ENCODE peak calls at places on chromosome 20, in six cellular contexts. One of them, this sample, is unnamed. For H3K4me1, the result is how much of the 10 kb centered on the place peaks cover.

GRCh38 chr20:14449323-14449722 is 111.9 kb upstream of the FLRT3 start:
- DNase-seq in mucosa of descending colon: no peak
- DNase-seq in uterus: no peak
- DNase-seq in HepG2: no peak
- DNase-seq in CD8-positive, alpha-beta T cell: no peak
- DNase-seq in heart right ventricle: no peak
- DNase-seq in this sample: no peak

GRCh38 chr20:2942439-2942838 is 69.2 kb downstream of the PTPRA start:
- DNase-seq in mucosa of descending colon: no peak
- DNase-seq in uterus: no peak
- DNase-seq in HepG2: no peak
- DNase-seq in CD8-positive, alpha-beta T cell: no peak
- DNase-seq in heart right ventricle: no peak
- DNase-seq in this sample: no peak

GRCh38 chr20:59403261-59403961 is 103.0 kb downstream of the EDN3 start:
- DNase-seq in mucosa of descending colon: peak
- DNase-seq in uterus: no peak
- DNase-seq in HepG2: no peak
- DNase-seq in CD8-positive, alpha-beta T cell: peak
- DNase-seq in heart right ventricle: peak
- DNase-seq in this sample: peak

GRCh38 chr20:51487525-51488279 is 54.8 kb downstream of the NFATC2 start:
- DNase-seq in mucosa of descending colon: no peak
- DNase-seq in uterus: peak
- DNase-seq in HepG2: peak
- DNase-seq in CD8-positive, alpha-beta T cell: no peak
- DNase-seq in heart right ventricle: no peak
- DNase-seq in this sample: no peak

GRCh38 chr20:22949710-22950109 is 85.4 kb upstream of the SSTR4 start:
- DNase-seq in mucosa of descending colon: no peak
- DNase-seq in uterus: no peak
- DNase-seq in HepG2: no peak
- DNase-seq in CD8-positive, alpha-beta T cell: no peak
- DNase-seq in heart right ventricle: no peak
- DNase-seq in this sample: no peak

GRCh38 chr20:59032713-59033059 is 551 bp upstream of the ATP5F1E start:
- DNase-seq in mucosa of descending colon: no peak
- DNase-seq in uterus: no peak
- DNase-seq in HepG2: peak
- DNase-seq in CD8-positive, alpha-beta T cell: no peak
- DNase-seq in heart right ventricle: no peak
- DNase-seq in this sample: no peak

GRCh38 chr20:51531141-51531710 is 11.3 kb downstream of the NFATC2 start:
- DNase-seq in mucosa of descending colon: no peak
- DNase-seq in uterus: no peak
- DNase-seq in HepG2: no peak
- DNase-seq in CD8-positive, alpha-beta T cell: peak
- DNase-seq in heart right ventricle: no peak
- DNase-seq in this sample: no peak

GRCh38 chr20:62437985-62438384 is 10.6 kb upstream of the RBBP8NL start:
- DNase-seq in mucosa of descending colon: no peak
- DNase-seq in uterus: no peak
- DNase-seq in HepG2: no peak
- DNase-seq in CD8-positive, alpha-beta T cell: no peak
- DNase-seq in heart right ventricle: no peak
- DNase-seq in this sample: no peak

GRCh38 chr20:14434379-14435136 is 97.1 kb upstream of the FLRT3 start:
- DNase-seq in mucosa of descending colon: no peak
- DNase-seq in uterus: no peak
- DNase-seq in HepG2: no peak
- DNase-seq in CD8-positive, alpha-beta T cell: no peak
- DNase-seq in heart right ventricle: no peak
- DNase-seq in this sample: no peak

GRCh38 chr20:18654448-18654773 is 66.6 kb downstream of the DTD1 start:
- DNase-seq in mucosa of descending colon: no peak
- DNase-seq in uterus: no peak
- DNase-seq in HepG2: peak
- DNase-seq in CD8-positive, alpha-beta T cell: no peak
- DNase-seq in heart right ventricle: no peak
- DNase-seq in this sample: no peak

GRCh38 chr20:63056236-63057132 is 49.7 kb upstream of the BHLHE23 start:
- DNase-seq in mucosa of descending colon: no peak
- DNase-seq in uterus: no peak
- DNase-seq in HepG2: no peak
- DNase-seq in CD8-positive, alpha-beta T cell: peak
- DNase-seq in heart right ventricle: peak
- DNase-seq in this sample: no peak

GRCh38 chr20:50834599-50835005 is 39.7 kb downstream of the BCAS4 start:
- DNase-seq in mucosa of descending colon: no peak
- DNase-seq in uterus: no peak
- DNase-seq in HepG2: peak
- DNase-seq in CD8-positive, alpha-beta T cell: no peak
- DNase-seq in heart right ventricle: no peak
- DNase-seq in this sample: no peak

GRCh38 chr20:10984899-10985298 is 311.1 kb upstream of the JAG1 start:
- DNase-seq in mucosa of descending colon: no peak
- DNase-seq in uterus: no peak
- DNase-seq in HepG2: no peak
- DNase-seq in CD8-positive, alpha-beta T cell: no peak
- DNase-seq in heart right ventricle: no peak
- DNase-seq in this sample: no peak

GRCh38 chr20:31862506-31862905 is 7.8 kb downstream of the DUSP15 start:
- DNase-seq in mucosa of descending colon: no peak
- DNase-seq in uterus: no peak
- DNase-seq in HepG2: no peak
- DNase-seq in CD8-positive, alpha-beta T cell: no peak
- DNase-seq in heart right ventricle: no peak
- DNase-seq in this sample: no peak

GRCh38 chr20:64090165-64090564 is 6.0 kb upstream of the LKAAEAR1 start:
- DNase-seq in mucosa of descending colon: no peak
- DNase-seq in uterus: no peak
- DNase-seq in HepG2: no peak
- DNase-seq in CD8-positive, alpha-beta T cell: no peak
- DNase-seq in heart right ventricle: no peak
- DNase-seq in this sample: no peak

GRCh38 chr20:50694379-50695143 is 3.2 kb upstream of the RIPOR3 start:
- DNase-seq in mucosa of descending colon: no peak
- DNase-seq in uterus: no peak
- DNase-seq in HepG2: peak
- DNase-seq in CD8-positive, alpha-beta T cell: no peak
- DNase-seq in heart right ventricle: no peak
- DNase-seq in this sample: no peak

GRCh38 chr20:18981956-18982539 is 168.5 kb downstream of the SCP2D1 start:
- DNase-seq in mucosa of descending colon: no peak
- DNase-seq in uterus: no peak
- DNase-seq in HepG2: no peak
- DNase-seq in CD8-positive, alpha-beta T cell: no peak
- DNase-seq in heart right ventricle: no peak
- DNase-seq in this sample: no peak

GRCh38 chr20:11912013-11912663 is 5.6 kb upstream of the BTBD3 start:
- DNase-seq in mucosa of descending colon: peak
- DNase-seq in uterus: no peak
- DNase-seq in HepG2: peak
- DNase-seq in CD8-positive, alpha-beta T cell: no peak
- DNase-seq in heart right ventricle: no peak
- DNase-seq in this sample: no peak

GRCh38 chr20:43925786-43926185 is 11.1 kb downstream of the TOX2 start:
- DNase-seq in mucosa of descending colon: peak
- DNase-seq in uterus: no peak
- DNase-seq in HepG2: no peak
- DNase-seq in CD8-positive, alpha-beta T cell: peak
- DNase-seq in heart right ventricle: peak
- DNase-seq in this sample: peak

GRCh38 chr20:18694071-18694470 is 106.2 kb downstream of the DTD1 start:
- DNase-seq in mucosa of descending colon: no peak
- DNase-seq in uterus: no peak
- DNase-seq in HepG2: no peak
- DNase-seq in CD8-positive, alpha-beta T cell: no peak
- DNase-seq in heart right ventricle: no peak
- DNase-seq in this sample: no peak

GRCh38 chr20:3814928-3815495 is 5.3 kb upstream of the AP5S1 start:
- DNase-seq in mucosa of descending colon: no peak
- DNase-seq in uterus: no peak
- DNase-seq in HepG2: no peak
- DNase-seq in CD8-positive, alpha-beta T cell: no peak
- DNase-seq in heart right ventricle: no peak
- DNase-seq in this sample: no peak

GRCh38 chr20:7151666-7152065 is 384.2 kb downstream of the BMP2 start:
- DNase-seq in mucosa of descending colon: no peak
- DNase-seq in uterus: no peak
- DNase-seq in HepG2: no peak
- DNase-seq in CD8-positive, alpha-beta T cell: no peak
- DNase-seq in heart right ventricle: no peak
- DNase-seq in this sample: no peak

GRCh38 chr20:38094373-38094775 is 60.8 kb downstream of the RPRD1B start:
- DNase-seq in mucosa of descending colon: peak
- DNase-seq in uterus: peak
- DNase-seq in HepG2: peak
- DNase-seq in CD8-positive, alpha-beta T cell: no peak
- DNase-seq in heart right ventricle: no peak
- DNase-seq in this sample: no peak

GRCh38 chr20:38092260-38092857 is 58.8 kb downstream of the RPRD1B start:
- DNase-seq in mucosa of descending colon: no peak
- DNase-seq in uterus: no peak
- DNase-seq in HepG2: no peak
- DNase-seq in CD8-positive, alpha-beta T cell: no peak
- DNase-seq in heart right ventricle: no peak
- DNase-seq in this sample: no peak

GRCh38 chr20:38091447-38092216 is 58.1 kb downstream of the RPRD1B start:
- DNase-seq in mucosa of descending colon: no peak
- DNase-seq in uterus: peak
- DNase-seq in HepG2: no peak
- DNase-seq in CD8-positive, alpha-beta T cell: no peak
- DNase-seq in heart right ventricle: no peak
- DNase-seq in this sample: no peak

GRCh38 chr20:38094968-38095689 is 61.6 kb downstream of the RPRD1B start:
- DNase-seq in mucosa of descending colon: no peak
- DNase-seq in uterus: no peak
- DNase-seq in HepG2: no peak
- DNase-seq in CD8-positive, alpha-beta T cell: no peak
- DNase-seq in heart right ventricle: no peak
- DNase-seq in this sample: no peak

GRCh38 chr20:38093641-38094077 is 60.1 kb downstream of the RPRD1B start:
- DNase-seq in mucosa of descending colon: no peak
- DNase-seq in uterus: no peak
- DNase-seq in HepG2: peak
- DNase-seq in CD8-positive, alpha-beta T cell: no peak
- DNase-seq in heart right ventricle: no peak
- DNase-seq in this sample: no peak
- H3K4me1 ChIP-seq in mucosa of descending colon: under half
- H3K4me1 ChIP-seq in uterus: under half
- H3K4me1 ChIP-seq in HepG2: under half
- H3K4me1 ChIP-seq in CD8-positive, alpha-beta T cell: under half
- H3K4me1 ChIP-seq in heart right ventricle: under half
- H3K4me1 ChIP-seq in this sample: under half

GRCh38 chr20:45304464-45304999 is 2.1 kb upstream of the RBPJL start:
- DNase-seq in mucosa of descending colon: no peak
- DNase-seq in uterus: no peak
- DNase-seq in HepG2: no peak
- DNase-seq in CD8-positive, alpha-beta T cell: no peak
- DNase-seq in heart right ventricle: no peak
- DNase-seq in this sample: no peak

GRCh38 chr20:45303586-45304463 is 2.8 kb upstream of the RBPJL start:
- DNase-seq in mucosa of descending colon: no peak
- DNase-seq in uterus: no peak
- DNase-seq in HepG2: no peak
- DNase-seq in CD8-positive, alpha-beta T cell: no peak
- DNase-seq in heart right ventricle: no peak
- DNase-seq in this sample: no peak

GRCh38 chr20:45300961-45301360 is 5.7 kb upstream of the RBPJL start:
- DNase-seq in mucosa of descending colon: no peak
- DNase-seq in uterus: no peak
- DNase-seq in HepG2: peak
- DNase-seq in CD8-positive, alpha-beta T cell: no peak
- DNase-seq in heart right ventricle: no peak
- DNase-seq in this sample: no peak

GRCh38 chr20:45299786-45300185 is 6.9 kb upstream of the RBPJL start:
- DNase-seq in mucosa of descending colon: no peak
- DNase-seq in uterus: no peak
- DNase-seq in HepG2: no peak
- DNase-seq in CD8-positive, alpha-beta T cell: no peak
- DNase-seq in heart right ventricle: no peak
- DNase-seq in this sample: no peak

DNA sequence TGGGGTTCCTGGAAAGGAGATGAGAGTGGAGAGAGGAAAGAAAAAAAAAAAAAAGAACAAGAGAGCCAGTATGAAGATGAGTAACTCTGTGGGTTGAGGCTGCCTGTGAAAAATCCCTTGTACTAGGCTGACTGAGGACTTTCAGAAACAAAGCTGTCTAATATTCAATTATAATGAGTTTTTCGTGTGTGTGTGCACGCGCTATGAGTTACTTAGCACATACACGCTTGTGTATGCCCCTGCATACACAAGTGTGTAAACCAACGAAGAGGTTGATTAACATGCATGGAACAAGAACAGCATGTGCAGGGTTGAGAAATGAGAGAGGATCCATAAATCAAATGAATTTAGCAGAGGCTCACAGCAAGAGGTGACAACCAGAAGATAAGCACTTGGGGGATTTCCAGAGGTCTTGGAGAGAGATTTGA is 4.8 kb upstream of the RBPJL start:
- DNase-seq in mucosa of descending colon: no peak
- DNase-seq in uterus: no peak
- DNase-seq in HepG2: no peak
- DNase-seq in CD8-positive, alpha-beta T cell: no peak
- DNase-seq in heart right ventricle: no peak
- DNase-seq in this sample: no peak
- H3K4me3 ChIP-seq in mucosa of descending colon: no peak
- H3K4me3 ChIP-seq in uterus: no peak
- H3K4me3 ChIP-seq in HepG2: no peak
- H3K4me3 ChIP-seq in CD8-positive, alpha-beta T cell: no peak
- H3K4me3 ChIP-seq in heart right ventricle: no peak
- H3K4me3 ChIP-seq in this sample: no peak

GRCh38 chr20:49445176-49445575 is 37.3 kb downstream of the KCNB1 start:
- DNase-seq in mucosa of descending colon: no peak
- DNase-seq in uterus: no peak
- DNase-seq in HepG2: no peak
- DNase-seq in CD8-positive, alpha-beta T cell: no peak
- DNase-seq in heart right ventricle: no peak
- DNase-seq in this sample: no peak
- H3K4me1 ChIP-seq in mucosa of descending colon: under half
- H3K4me1 ChIP-seq in uterus: under half
- H3K4me1 ChIP-seq in HepG2: under half
- H3K4me1 ChIP-seq in CD8-positive, alpha-beta T cell: under half
- H3K4me1 ChIP-seq in heart right ventricle: under half
- H3K4me1 ChIP-seq in this sample: under half

DNA sequence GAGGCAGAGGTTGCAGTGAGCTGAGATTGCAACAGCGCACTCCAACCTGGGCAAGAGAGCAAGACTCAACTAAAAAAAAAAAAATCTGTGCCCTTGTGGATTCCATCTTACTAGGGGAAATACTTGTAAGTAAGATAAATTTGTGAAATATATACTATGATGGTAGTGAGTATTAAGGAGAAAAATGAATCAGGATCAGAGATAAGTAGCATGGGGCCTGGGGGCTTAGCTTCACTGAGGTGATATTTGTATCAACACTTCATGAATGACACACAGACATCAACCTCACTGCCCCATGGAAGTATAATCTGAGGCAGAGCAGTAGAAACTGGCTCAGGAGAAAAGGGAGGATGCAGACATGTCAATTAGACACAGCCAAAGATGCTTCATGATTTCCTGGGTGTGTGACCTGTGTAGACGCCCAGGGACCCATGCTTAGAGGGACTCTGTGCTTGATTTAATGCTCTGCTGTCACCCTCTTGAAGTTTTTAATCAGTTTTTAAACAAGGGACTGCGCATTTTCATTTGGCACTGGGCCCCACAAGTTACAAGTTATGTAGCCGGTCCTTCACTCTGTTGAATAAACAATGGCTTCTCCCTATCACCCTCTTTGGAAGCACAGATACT is 41.9 kb downstream of the PCNA start:
- DNase-seq in mucosa of descending colon: no peak
- DNase-seq in uterus: no peak
- DNase-seq in HepG2: no peak
- DNase-seq in CD8-positive, alpha-beta T cell: peak
- DNase-seq in heart right ventricle: no peak
- DNase-seq in this sample: no peak
- H3K4me3 ChIP-seq in mucosa of descending colon: no peak
- H3K4me3 ChIP-seq in uterus: no peak
- H3K4me3 ChIP-seq in HepG2: peak
- H3K4me3 ChIP-seq in CD8-positive, alpha-beta T cell: peak
- H3K4me3 ChIP-seq in heart right ventricle: peak
- H3K4me3 ChIP-seq in this sample: no peak

This sample was measured in colonic mucosa.